ENCODE peak calls at places on chromosomes 12 and 14, in four cellular contexts. A is GM10248, K is BJ, Y is GM12865. Z is an unnamed sample.

GRCh38 chr14:100246809-100247428 is 8.0 kb downstream of the YY1 start:
- DNase-seq in A (no peak), K (no peak), Y (peak), Z (no peak)

GRCh38 chr14:73258845-73259611 is 21.7 kb downstream of the PAPLN start:
- DNase-seq in A (no peak), K (no peak), Y (no peak), Z (no peak)

GRCh38 chr12:33111850-33112249 is 215.3 kb upstream of the PKP2 start:
- DNase-seq in A (no peak), K (no peak), Y (no peak), Z (no peak)

GRCh38 chr12:121780429-121780828 is 13.1 kb downstream of the RHOF start:
- DNase-seq in A (no peak), K (no peak), Y (no peak), Z (no peak)

GRCh38 chr14:89534896-89535615 is 118.0 kb upstream of the FOXN3 start:
- DNase-seq in A (no peak), K (peak), Y (no peak), Z (no peak)

GRCh38 chr12:121784460-121784859 is 9.0 kb downstream of the RHOF start:
- DNase-seq in A (no peak), K (peak), Y (no peak), Z (no peak)

GRCh38 chr14:90615444-90616095 is 200.7 kb downstream of the TTC7B start:
- DNase-seq in A (no peak), K (no peak), Y (no peak), Z (no peak)

GRCh38 chr12:52742822-52743457 is 34.2 kb downstream of the KRT76 start:
- DNase-seq in A (no peak), K (no peak), Y (no peak), Z (no peak)

GRCh38 chr12:128318946-128319345 is 52.0 kb downstream of the TMEM132C start:
- DNase-seq in A (no peak), K (no peak), Y (no peak), Z (no peak)

GRCh38 chr14:93893550-93894329 is 33.4 kb upstream of the FAM181A start:
- DNase-seq in A (no peak), K (no peak), Y (no peak), Z (no peak)

DNA sequence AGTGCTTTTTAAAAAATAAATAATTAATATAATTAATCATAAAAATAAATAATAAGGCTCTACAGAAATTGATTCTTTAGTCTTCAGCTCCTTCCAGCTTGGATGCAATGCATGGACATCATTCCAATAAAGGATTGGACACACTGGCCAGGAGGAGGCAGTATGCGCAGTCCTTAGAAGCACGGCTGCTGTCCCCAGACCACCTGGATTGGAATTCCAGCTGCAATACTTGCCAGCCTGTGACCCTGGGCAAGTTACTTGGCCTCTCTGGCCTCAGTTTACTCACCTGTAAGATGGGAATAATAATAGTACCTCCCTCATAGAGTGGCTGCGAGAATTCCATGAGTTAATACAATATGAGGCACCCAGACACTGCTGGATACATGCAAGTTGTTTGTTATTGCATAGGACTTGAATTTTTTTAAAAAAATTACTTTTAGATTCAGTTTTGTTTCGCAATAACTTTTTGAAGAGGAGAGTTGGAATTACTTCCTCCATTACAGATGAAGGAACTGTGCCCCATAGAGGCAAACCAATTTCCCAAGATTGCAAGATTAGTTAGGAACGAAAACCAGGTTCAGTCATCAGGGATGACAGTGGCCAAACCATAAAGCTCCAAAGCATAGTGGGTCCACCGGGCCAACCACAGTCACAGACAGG is 12.2 kb downstream of the RPH3A start:
- DNase-seq in A (no peak), K (no peak), Y (no peak), Z (no peak)
- TF ChIP-seq CTCF in A (no peak), K (no peak), Y (no peak), Z (no peak)

GRCh38 chr14:61607570-61608244 is 87.6 kb upstream of the HIF1A start:
- DNase-seq in A (no peak), K (no peak), Y (peak), Z (peak)
- TF ChIP-seq CTCF in A (no peak), K (peak), Y (peak), Z (peak)

GRCh38 chr12:130664252-130664651 is 51.8 kb downstream of the RIMBP2 start:
- DNase-seq in A (no peak), K (no peak), Y (no peak), Z (no peak)

GRCh38 chr12:130663510-130663909 is 52.6 kb downstream of the RIMBP2 start:
- DNase-seq in A (no peak), K (no peak), Y (peak), Z (no peak)

GRCh38 chr12:130661059-130661458 is 55.0 kb downstream of the RIMBP2 start:
- DNase-seq in A (no peak), K (no peak), Y (no peak), Z (no peak)

GRCh38 chr12:130664772-130665171 is 51.3 kb downstream of the RIMBP2 start:
- DNase-seq in A (no peak), K (no peak), Y (no peak), Z (no peak)

DNA sequence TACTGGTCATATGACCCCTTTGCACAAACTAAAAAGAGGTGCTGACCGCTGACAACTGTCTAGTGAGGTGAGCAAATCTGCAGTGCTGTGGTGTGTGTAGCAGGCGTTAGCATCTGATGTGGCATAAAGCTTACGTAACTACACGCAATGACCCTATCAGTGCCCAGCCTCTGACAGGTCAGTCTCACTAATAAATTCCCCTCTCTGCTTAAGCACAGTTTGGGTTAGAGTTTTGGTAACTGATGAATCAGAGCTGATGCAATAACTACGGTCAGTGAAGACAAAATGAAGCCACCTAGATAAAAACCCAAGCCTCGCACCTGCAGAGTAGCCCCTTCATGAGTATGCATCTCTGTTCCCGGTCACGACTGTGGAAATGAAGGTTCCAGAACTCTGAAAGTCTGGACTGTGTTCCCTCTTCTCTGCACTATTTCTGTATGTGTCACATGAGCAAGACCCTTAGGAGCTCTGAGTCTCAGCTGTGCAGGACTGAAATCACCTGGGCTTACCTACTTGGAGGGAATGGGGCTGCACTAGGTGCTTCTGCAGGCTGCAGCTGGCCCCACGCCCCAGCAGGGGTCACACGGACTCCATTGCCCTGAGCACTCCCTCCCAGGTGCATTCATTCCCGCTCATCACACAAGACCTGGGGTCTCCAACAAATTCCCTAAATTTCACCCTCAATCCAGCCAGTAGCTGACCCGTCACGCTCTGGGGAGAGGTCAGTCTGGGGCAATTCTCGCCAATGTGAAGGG is 54.4 kb downstream of the RIMBP2 start:
- DNase-seq in A (no peak), K (no peak), Y (no peak), Z (no peak)
- TF ChIP-seq CTCF in A (no peak), K (no peak), Y (peak), Z (no peak)

GRCh38 chr14:106691601-106692291 is 1165.4 kb downstream of the TMEM121 start:
- DNase-seq in A (peak), K (no peak), Y (peak), Z (no peak)
- TF ChIP-seq CTCF in A (peak), K (peak), Y (peak), Z (no peak)

GRCh38 chr12:24415934-24416333 is 466.5 kb upstream of the SOX5 start:
- DNase-seq in A (no peak), K (no peak), Y (no peak), Z (no peak)
- TF ChIP-seq CTCF in A (no peak), K (no peak), Y (no peak), Z (no peak)

GRCh38 chr12:124656214-124656516 is 88.8 kb upstream of the NCOR2 start:
- DNase-seq in A (no peak), K (no peak), Y (no peak), Z (no peak)
- TF ChIP-seq CTCF in A (no peak), K (no peak), Y (no peak), Z (no peak)

DNA sequence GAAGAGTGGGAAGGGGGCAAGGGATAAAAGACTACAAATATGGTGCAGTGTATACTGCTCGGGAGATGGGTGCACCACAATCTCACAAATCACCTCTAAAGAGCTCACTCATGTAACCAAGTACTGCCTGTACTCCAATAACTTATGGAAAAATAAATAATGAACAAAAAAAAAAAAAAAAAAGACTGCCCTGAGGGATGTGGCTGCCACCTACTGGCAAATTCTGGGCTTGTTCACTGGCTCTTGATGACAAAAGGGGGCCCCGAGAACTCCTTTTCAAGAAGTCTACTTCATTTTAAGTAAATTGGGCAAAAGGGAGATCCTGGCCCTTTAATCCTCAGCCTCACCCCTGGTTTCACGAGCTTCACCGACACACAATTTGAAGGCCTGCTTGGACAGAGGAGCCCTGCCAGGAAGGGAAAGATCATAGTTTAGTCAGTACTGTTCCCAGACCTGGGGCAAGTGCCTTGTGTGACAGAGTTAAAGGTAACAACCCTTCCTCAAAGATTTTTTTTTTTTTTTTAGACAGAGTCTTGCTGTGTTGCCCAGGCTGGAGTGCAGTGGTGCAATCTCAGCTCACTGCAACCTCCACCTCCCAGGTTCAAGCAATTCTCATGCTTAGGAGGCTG is 26.1 kb upstream of the STAC3 start:
- DNase-seq in A (no peak), K (no peak), Y (peak), Z (no peak)
- TF ChIP-seq CTCF in A (no peak), K (peak), Y (peak), Z (no peak)